ENCODE peak calls at places on chromosomes 1 and 21, in ten cellular contexts. G is GM23248, X is prostate gland, L is Peyer's patch, Q is small intestine, W is colonic mucosa, E is PC-9, F is ovary, P is testis, M is H1. T is an unnamed sample.
A peak's percentile ranks its signal among the peaks of the same experiment; 100 is the strongest.

GRCh38 chr21:44011774-44012473 is at the start of gene TRAPPC10:
- DNase-seq in G (peak; percentile 96), X (peak; percentile 76), F (peak; percentile 81), W (peak; percentile 85), M (peak; percentile 85), L (peak; percentile 77), E (peak; percentile 77), Q (peak; percentile 83), P (peak; percentile 86), T (peak; percentile 89)

GRCh38 chr1:248065604-248066003 is 19.0 kb downstream of the OR2L3 start:
- DNase-seq in E (no peak), F (no peak), L (no peak), Q (no peak), P (no peak), W (no peak), M (no peak), G (no peak), X (no peak), T (no peak)

GRCh38 chr1:37465596-37466517 is 8.5 kb upstream of the ZC3H12A start:
- DNase-seq in X (no peak), F (no peak), P (no peak), L (no peak), M (no peak), W (no peak), Q (peak; percentile 67), G (peak; percentile 86), E (no peak), T (no peak)

GRCh38 chr21:42865361-42866160 is 13.8 kb downstream of the WDR4 start:
- DNase-seq in E (no peak), P (peak; percentile 30), L (no peak), G (peak; percentile 50), Q (no peak), M (no peak), X (no peak), W (no peak), F (peak; percentile 26), T (peak; percentile 51)

GRCh38 chr1:179166663-179167417 is 62.6 kb downstream of the ABL2 start:
- DNase-seq in L (no peak), Q (no peak), W (no peak), M (no peak), P (no peak), G (peak; percentile 26), E (no peak), F (no peak), X (no peak), T (no peak)

GRCh38 chr1:228151526-228151925 is 1.8 kb downstream of the GJC2 start:
- DNase-seq in F (peak; percentile 35), Q (no peak), L (no peak), G (no peak), M (no peak), W (no peak), P (no peak), X (no peak), E (no peak), T (peak; percentile 12)

GRCh38 chr1:184061396-184062003 is 10.0 kb downstream of the TSEN15 start:
- DNase-seq in L (no peak), P (no peak), X (no peak), G (peak; percentile 64), M (no peak), W (no peak), F (no peak), Q (no peak), E (no peak), T (no peak)

GRCh38 chr1:107058245-107059032 is 2.0 kb downstream of the PRMT6 start:
- DNase-seq in F (no peak), E (no peak), W (no peak), P (no peak), G (no peak), Q (peak; percentile 1), X (no peak), L (no peak), M (no peak), T (no peak)

GRCh38 chr1:21664806-21665588 is 4.2 kb downstream of the RAP1GAP start:
- DNase-seq in P (no peak), G (no peak), M (no peak), L (no peak), F (no peak), X (no peak), E (no peak), Q (no peak), W (no peak), T (no peak)

GRCh38 chr1:1605034-1605591 is 5.2 kb upstream of the FNDC10 start:
- DNase-seq in G (no peak), E (no peak), M (peak; percentile 51), Q (no peak), L (no peak), F (no peak), P (no peak), X (no peak), W (no peak), T (no peak)

GRCh38 chr1:240515505-240515904 is 96.5 kb downstream of the GREM2 start:
- DNase-seq in G (peak; percentile 57), Q (no peak), F (no peak), E (no peak), M (no peak), X (no peak), L (no peak), W (no peak), P (no peak), T (no peak)

GRCh38 chr1:198271467-198271866 is 114.7 kb downstream of the NEK7 start:
- DNase-seq in F (no peak), L (no peak), W (no peak), E (no peak), M (no peak), P (no peak), X (no peak), G (no peak), Q (peak; percentile 63), T (no peak)

GRCh38 chr1:198267921-198268320 is 111.1 kb downstream of the NEK7 start:
- DNase-seq in W (no peak), G (peak; percentile 60), F (no peak), X (no peak), E (no peak), M (no peak), L (no peak), P (no peak), Q (no peak), T (no peak)

GRCh38 chr1:198268784-198269183 is 112.0 kb downstream of the NEK7 start:
- DNase-seq in L (no peak), Q (no peak), E (no peak), G (no peak), X (no peak), P (no peak), F (no peak), M (no peak), W (no peak), T (no peak)

GRCh38 chr1:198270421-198270820 is 113.6 kb downstream of the NEK7 start:
- DNase-seq in F (no peak), X (no peak), L (no peak), Q (no peak), E (no peak), M (no peak), W (no peak), G (no peak), P (no peak), T (no peak)

GRCh38 chr1:198269352-198269940 is 112.6 kb downstream of the NEK7 start:
- DNase-seq in X (no peak), G (peak; percentile 47), P (no peak), L (no peak), M (no peak), E (no peak), W (no peak), F (no peak), Q (no peak), T (no peak)
- H3K27me3 ChIP-seq in X (no peaks in the 10 kb centered on the region), G (no peaks in the 10 kb centered on the region), P (no peaks in the 10 kb centered on the region), L (no peaks in the 10 kb centered on the region), M (no peaks in the 10 kb centered on the region), E (no peaks in the 10 kb centered on the region), W (no peaks in the 10 kb centered on the region), F (no peaks in the 10 kb centered on the region), Q (no peaks in the 10 kb centered on the region), T (no peaks in the 10 kb centered on the region)

GRCh38 chr21:26570203-26570602 is 2.9 kb downstream of the CYYR1 start:
- DNase-seq in X (no peak), L (no peak), E (no peak), P (no peak), G (no peak), W (no peak), M (no peak), F (no peak), Q (no peak), T (no peak)

GRCh38 chr21:26563977-26564503 is 9.0 kb downstream of the CYYR1 start:
- DNase-seq in F (no peak), L (no peak), X (no peak), W (no peak), Q (no peak), G (no peak), M (no peak), E (no peak), P (no peak), T (no peak)

GRCh38 chr21:26565105-26565504 is 8.0 kb downstream of the CYYR1 start:
- DNase-seq in X (no peak), F (no peak), Q (no peak), W (no peak), P (no peak), L (no peak), M (no peak), E (no peak), G (no peak), T (no peak)

GRCh38 chr21:26565546-26565945 is 7.5 kb downstream of the CYYR1 start:
- DNase-seq in M (no peak), P (no peak), G (no peak), Q (no peak), W (no peak), X (no peak), F (no peak), E (no peak), L (no peak), T (no peak)
- H3K9me3 ChIP-seq in M (no peaks in the 10 kb centered on the region), P (no peaks in the 10 kb centered on the region), G (no peaks in the 10 kb centered on the region), Q (no peaks in the 10 kb centered on the region), W (no peaks in the 10 kb centered on the region), X (no peaks in the 10 kb centered on the region), F (no peaks in the 10 kb centered on the region), E (no peaks in the 10 kb centered on the region), L (no peaks in the 10 kb centered on the region), T (no peaks in the 10 kb centered on the region)

GRCh38 chr1:7174980-7175379 is 389.7 kb downstream of the CAMTA1 start:
- DNase-seq in X (no peak), M (no peak), G (no peak), W (no peak), P (no peak), F (no peak), Q (no peak), L (no peak), E (no peak), T (no peak)
- H3K4me1 ChIP-seq in X (no peaks in the 10 kb centered on the region), M (no peaks in the 10 kb centered on the region), G (no peaks in the 10 kb centered on the region), W (no peaks in the 10 kb centered on the region), P (no peaks in the 10 kb centered on the region), F (no peaks in the 10 kb centered on the region), Q (no peaks in the 10 kb centered on the region), L (no peaks in the 10 kb centered on the region), E (no peaks in the 10 kb centered on the region), T (no peaks in the 10 kb centered on the region)

DNA sequence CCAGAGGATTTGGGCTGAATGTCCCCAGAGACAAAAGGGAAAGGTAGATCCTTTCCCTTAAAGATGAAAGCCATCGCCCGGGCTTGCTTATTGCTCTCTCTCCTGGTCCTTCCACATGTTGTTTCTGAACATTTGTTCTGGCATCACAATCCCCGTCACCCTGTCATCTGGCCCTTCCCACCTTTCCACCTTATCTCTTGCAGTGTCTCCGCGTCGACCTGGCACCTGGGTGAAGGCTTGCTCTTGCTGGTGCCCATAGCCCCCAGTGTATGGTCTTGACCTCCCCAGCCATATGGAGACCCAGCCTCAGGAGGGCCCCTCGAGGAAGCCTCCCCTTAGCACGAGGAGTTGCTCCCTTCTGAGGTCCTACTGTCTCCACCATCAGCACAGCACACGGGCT is 64.6 kb downstream of the ATP5PO start:
- DNase-seq in W (no peak), G (no peak), M (no peak), Q (no peak), L (no peak), P (no peak), F (no peak), X (no peak), E (no peak), T (no peak)
- H3K27me3 ChIP-seq in W (no peaks in the 10 kb centered on the region), G (no peaks in the 10 kb centered on the region), M (no peaks in the 10 kb centered on the region), Q (no peaks in the 10 kb centered on the region), L (no peaks in the 10 kb centered on the region), P (no peaks in the 10 kb centered on the region), F (no peaks in the 10 kb centered on the region), X (no peaks in the 10 kb centered on the region), E (no peaks in the 10 kb centered on the region), T (no peaks in the 10 kb centered on the region)

T was measured in BE2C.